ENCODE peak calls at places on chromosome 22, in four cellular contexts. R is GM10248; O is CD4-positive, alpha-beta T cell; S is GM13977. N is an unnamed sample.

GRCh38 chr22:29154364-29155048 is 51.2 kb upstream of the EMID1 start:
- DNase-seq in R (peak), O (peak), S (peak), N (peak)

GRCh38 chr22:24938741-24939341 is 7.7 kb downstream of the LHFPL7 start:
- DNase-seq in R (peak), O (no peak), S (peak), N (peak)

GRCh38 chr22:22932512-22932941 is 44.9 kb downstream of the IGLL5 start:
- DNase-seq in R (no peak), O (no peak), S (no peak), N (no peak)

GRCh38 chr22:30038219-30038618 is 42.0 kb upstream of the HORMAD2 start:
- DNase-seq in O (no peak), R (no peak), S (no peak), N (no peak)

GRCh38 chr22:16721969-16722368 is 103.2 kb downstream of the XKR3 start:
- DNase-seq in S (no peak), R (no peak), O (no peak), N (no peak)

GRCh38 chr22:27492566-27493201 is 308.9 kb downstream of the MN1 start:
- DNase-seq in O (no peak), S (no peak), R (no peak), N (no peak)

GRCh38 chr22:26553056-26553752 is 36.7 kb downstream of the TPST2 start:
- DNase-seq in S (no peak), O (no peak), R (no peak), N (no peak)

GRCh38 chr22:34414467-34415440 is 494.5 kb upstream of the LARGE1 start:
- DNase-seq in R (peak), S (peak), O (no peak), N (peak)

GRCh38 chr22:42344391-42344861 is 74.0 kb upstream of the TCF20 start:
- DNase-seq in S (no peak), R (no peak), O (no peak), N (no peak)

GRCh38 chr22:41555325-41555724 is 5.5 kb upstream of the CSDC2 start:
- DNase-seq in O (no peak), S (no peak), R (no peak), N (no peak)

GRCh38 chr22:21443735-21444421 is 23.3 kb upstream of the TMEM191C start:
- DNase-seq in O (no peak), R (no peak), S (no peak), N (no peak)

GRCh38 chr22:31291716-31292644 is at the start of gene PIK3IP1:
- DNase-seq in R (peak), O (peak), S (peak), N (peak)

GRCh38 chr22:40681451-40681850 is 2.2 kb downstream of the MCHR1 start:
- DNase-seq in S (no peak), R (no peak), O (no peak), N (no peak)

GRCh38 chr22:23217171-23218052 is 37.1 kb downstream of the BCR start:
- DNase-seq in R (no peak), S (no peak), O (no peak), N (no peak)

GRCh38 chr22:35984776-35985175 is 43.8 kb downstream of the RBFOX2 start:
- DNase-seq in O (no peak), R (no peak), S (no peak), N (no peak)

GRCh38 chr22:23939017-23939357 is 22.0 kb downstream of the GSTT2B start:
- DNase-seq in S (no peak), O (no peak), R (no peak), N (no peak)

GRCh38 chr22:35726398-35726797 is 8.7 kb downstream of the APOL5 start:
- DNase-seq in R (no peak), O (no peak), S (no peak), N (no peak)

GRCh38 chr22:18031670-18032454 is 7.5 kb upstream of the MICAL3 start:
- DNase-seq in O (no peak), R (no peak), S (no peak), N (no peak)

GRCh38 chr22:40067639-40068038 is 72.9 kb downstream of the FAM83F start:
- DNase-seq in S (no peak), R (no peak), O (no peak), N (no peak)

GRCh38 chr22:27283714-27284113 is 517.8 kb downstream of the MN1 start:
- DNase-seq in R (no peak), S (no peak), O (no peak), N (no peak)

GRCh38 chr22:11325767-11326166 is 4202.2 kb upstream of the OR11H1 start:
- DNase-seq in S (no peak), O (no peak), R (no peak), N (no peak)

GRCh38 chr22:40616578-40616977 is 19.9 kb downstream of the MRTFA start:
- DNase-seq in S (no peak), R (no peak), O (no peak), N (no peak)

GRCh38 chr22:23894710-23895598 is 771 bp downstream of the MIF start:
- DNase-seq in S (peak), R (peak), O (peak), N (peak)

GRCh38 chr22:29043906-29044575 is 17.6 kb downstream of the C22orf31 start:
- DNase-seq in R (no peak), S (no peak), O (no peak), N (no peak)

DNA sequence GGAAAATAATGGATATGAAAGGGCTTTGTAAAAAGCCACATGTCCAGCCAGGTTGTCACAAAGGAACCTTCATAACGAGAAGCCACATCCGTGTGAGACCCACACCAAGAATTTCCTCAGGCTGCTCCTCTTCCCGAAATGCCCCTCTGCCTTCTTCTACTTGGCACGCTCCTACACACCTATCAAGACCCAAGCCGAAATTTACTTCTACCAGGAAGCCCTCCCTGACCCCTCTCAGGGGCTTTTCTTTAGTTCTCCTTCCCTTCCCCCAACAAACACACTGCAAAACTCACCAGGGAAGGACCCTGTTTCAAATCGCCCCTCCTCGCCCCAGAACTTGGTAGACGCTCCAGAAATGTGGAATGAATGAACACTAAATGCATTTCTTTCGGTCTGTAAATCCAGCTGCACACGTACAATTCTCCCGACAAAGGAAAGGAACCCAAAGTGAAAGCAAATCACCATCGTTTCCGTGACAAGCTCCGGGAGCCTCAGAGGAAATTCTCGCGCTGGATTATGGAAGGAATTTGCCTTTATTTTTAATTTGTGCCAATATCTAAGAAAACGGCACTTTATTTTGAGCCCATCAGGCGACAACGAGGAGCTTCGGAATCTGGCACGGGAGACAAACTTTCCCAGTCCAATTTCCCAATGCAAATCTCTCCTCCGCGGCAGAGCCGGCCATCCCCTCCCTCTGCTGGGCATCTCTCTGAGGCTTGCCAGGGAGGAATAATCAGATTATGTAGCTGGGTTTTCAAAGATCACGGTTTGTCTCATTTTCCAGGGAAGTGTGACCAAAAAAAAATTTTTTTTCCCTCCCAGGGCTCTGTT is 13.2 kb upstream of the SHISAL1 start:
- DNase-seq in S (no peak), R (no peak), O (no peak), N (no peak)
- TF ChIP-seq CTCF in S (no peak), R (no peak), O (no peak), N (no peak)

GRCh38 chr22:32341122-32341740 is 16.4 kb upstream of the RFPL3 start:
- DNase-seq in S (no peak), O (no peak), R (no peak), N (no peak)
- TF ChIP-seq CTCF in S (no peak), O (no peak), R (no peak), N (no peak)

DNA sequence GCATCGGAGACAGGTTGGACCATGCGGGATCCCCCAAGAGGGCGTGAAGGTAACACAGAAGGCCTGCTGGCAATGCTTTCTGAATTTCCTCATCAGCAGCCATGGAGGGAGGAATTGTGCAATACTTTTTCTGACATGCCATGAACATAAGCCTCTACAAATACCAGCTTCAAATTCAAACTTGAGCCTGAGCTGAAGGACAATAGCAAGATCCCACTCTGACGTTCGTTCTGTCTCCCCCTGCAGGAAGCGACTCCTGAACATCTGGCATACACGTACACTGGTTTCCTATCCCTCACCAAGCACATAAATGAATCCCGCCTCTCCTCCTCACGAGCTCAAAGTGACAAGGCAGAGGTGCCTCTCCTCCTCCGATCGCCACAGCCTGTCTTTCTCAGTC is 312.2 kb downstream of the BRD1 start:
- DNase-seq in R (no peak), S (no peak), O (no peak), N (no peak)
- TF ChIP-seq CTCF in R (no peak), S (no peak), O (no peak), N (no peak)

DNA sequence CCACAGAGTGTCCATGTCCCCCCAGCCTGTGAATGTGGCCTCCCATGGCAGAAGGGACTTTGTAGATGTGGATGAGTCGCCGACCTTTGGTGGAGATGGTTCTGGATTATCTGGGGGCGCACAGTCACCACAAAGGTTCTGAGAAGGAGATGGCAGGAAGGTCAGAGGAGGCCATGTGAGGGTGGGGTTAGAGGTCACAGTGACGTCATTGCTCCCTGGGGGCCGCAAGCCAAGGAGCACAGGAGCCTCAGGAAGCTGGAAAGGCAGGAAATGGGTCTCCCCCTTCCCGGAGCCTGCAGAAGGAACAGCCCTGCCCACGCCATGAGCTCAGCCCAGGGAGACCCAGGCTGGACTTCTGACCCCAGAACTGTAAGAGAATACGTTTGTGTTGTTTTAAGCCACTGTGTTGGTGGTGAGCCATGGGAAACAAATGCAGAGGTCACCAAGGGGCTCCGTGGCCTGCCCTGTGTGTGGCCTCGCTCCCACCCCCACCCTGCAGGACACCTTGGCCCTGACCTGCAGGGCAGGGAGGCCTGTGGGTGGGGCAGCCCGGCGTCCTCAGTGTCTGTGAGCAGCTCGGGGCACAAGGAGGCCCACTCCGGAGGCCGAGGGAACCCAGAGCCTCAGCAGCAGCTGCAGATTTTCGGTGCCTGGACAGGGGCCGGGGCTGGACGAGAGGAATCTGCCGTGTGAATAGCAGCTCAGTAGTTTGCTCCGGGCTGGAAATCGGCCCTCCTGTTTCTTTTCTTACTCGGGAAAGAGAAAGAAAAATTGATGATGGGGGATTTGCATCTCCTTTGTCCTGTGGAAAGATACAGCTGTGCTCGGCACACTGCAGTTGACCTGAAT is 32.1 kb downstream of the GRAMD4 start:
- DNase-seq in R (no peak), O (no peak), S (no peak), N (peak)
- TF ChIP-seq CTCF in R (no peak), O (no peak), S (no peak), N (no peak)

DNA sequence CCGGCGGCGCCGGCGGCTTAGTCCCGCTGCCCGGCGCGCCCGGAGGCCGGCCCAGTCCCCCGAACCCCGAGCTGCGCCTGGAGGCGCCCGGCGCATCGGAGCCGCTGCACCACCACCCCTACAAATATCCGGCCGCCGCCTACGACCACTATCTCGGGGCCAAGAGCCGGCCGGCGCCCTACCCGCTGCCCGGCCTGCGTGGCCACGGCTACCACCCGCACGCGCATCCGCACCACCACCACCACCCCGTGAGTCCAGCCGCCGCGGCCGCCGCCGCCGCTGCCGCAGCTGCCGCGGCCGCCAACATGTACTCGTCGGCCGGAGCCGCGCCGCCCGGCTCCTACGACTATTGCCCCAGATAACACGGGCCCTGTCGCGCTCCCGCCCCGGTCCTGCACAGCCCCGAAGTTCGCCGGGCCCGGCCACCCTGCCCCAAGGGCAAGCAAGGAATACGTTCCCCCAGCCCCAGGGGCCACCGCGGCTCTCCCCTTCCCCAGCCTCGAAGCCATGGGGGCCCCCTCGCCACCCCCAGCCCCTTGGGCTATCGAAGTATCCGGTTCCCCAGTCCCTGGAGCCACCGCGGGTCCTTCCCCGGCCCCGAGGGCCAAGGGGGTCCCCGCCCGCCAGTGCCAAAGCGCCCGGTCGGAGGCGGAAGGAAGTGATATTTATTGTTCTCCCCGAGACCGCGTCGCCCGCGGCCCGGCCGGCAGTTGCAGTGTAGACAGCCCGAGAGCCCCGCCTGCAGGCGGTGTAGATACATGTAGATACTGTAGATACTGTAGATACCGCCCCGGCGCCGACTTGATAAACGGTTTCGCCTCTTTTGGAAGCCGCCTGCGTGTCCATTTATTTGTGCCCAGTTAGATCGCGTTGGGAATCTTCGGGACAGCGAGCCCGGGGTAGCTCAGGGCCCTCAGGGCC is 6.2 kb downstream of the TBX1 start:
- DNase-seq in O (no peak), R (no peak), S (peak), N (peak)
- TF ChIP-seq CTCF in O (no peak), R (no peak), S (peak), N (peak)

N was measured in activated CD8-positive, alpha-beta T cell treated with anti-CD3 and anti-CD28 coated beads for 36 hours.